ENCODE peak calls at places on chromosomes 2 and 18, in five cellular contexts. K is astrocyte of the hippocampus; Z is left ventricle myocardium superior; G is activated T-helper 9 cell treated with anti-CD3 and anti-CD28 coated beads, Interleukin-2, amount 50 U/mL, for 16 hours; W is NAMALWA. I is an unnamed sample.

GRCh38 chr2:231519975-231520555 is 10.2 kb downstream of the NMUR1 start:
- DNase-seq in K (no peak), Z (no peak), G (no peak), W (no peak), I (no peak)

GRCh38 chr2:172968061-172968469 is 107.6 kb upstream of the MAP3K20 start:
- DNase-seq in K (peak; percentile 78), Z (peak; percentile 75), G (no peak), W (no peak), I (peak; percentile 36)

GRCh38 chr2:54635554-54636152 is 87.8 kb upstream of the EML6 start:
- DNase-seq in K (peak; percentile 50), Z (no peak), G (no peak), W (no peak), I (no peak)

GRCh38 chr2:37753758-37754157 is 82.3 kb upstream of the CDC42EP3 start:
- DNase-seq in K (no peak), Z (no peak), G (no peak), W (no peak), I (no peak)

GRCh38 chr18:70295633-70296188 is 6.9 kb downstream of the SOCS6 start:
- DNase-seq in K (no peak), Z (no peak), G (no peak), W (no peak), I (no peak)

GRCh38 chr2:204871246-204871953 is 326.1 kb downstream of the PARD3B start:
- DNase-seq in K (peak; percentile 63), Z (no peak), G (no peak), W (peak; percentile 22), I (no peak)

GRCh38 chr2:218008060-218009040 is 5.6 kb upstream of the TNS1 start:
- DNase-seq in K (no peak), Z (no peak), G (no peak), W (no peak), I (no peak)

GRCh38 chr18:35024196-35024595 is 17.0 kb upstream of the MAPRE2 start:
- DNase-seq in K (no peak), Z (no peak), G (no peak), W (no peak), I (no peak)

GRCh38 chr2:113977060-113977659 is 87.3 kb downstream of the ACTR3 start:
- DNase-seq in K (no peak), Z (no peak), G (no peak), W (no peak), I (no peak)

GRCh38 chr2:166134252-166135151 is 6.7 kb upstream of the SCN1A start:
- DNase-seq in K (peak; percentile 1), Z (no peak), G (no peak), W (no peak), I (no peak)

GRCh38 chr18:35478520-35479435 is 19.0 kb downstream of the INO80C start:
- DNase-seq in K (peak; percentile 57), Z (no peak), G (no peak), W (no peak), I (no peak)

GRCh38 chr18:72652990-72653593 is 109.0 kb upstream of the CBLN2 start:
- DNase-seq in K (peak; percentile 28), Z (no peak), G (no peak), W (peak; percentile 70), I (peak; percentile 85)

GRCh38 chr2:226184940-226185575 is 614.6 kb downstream of the IRS1 start:
- DNase-seq in K (no peak), Z (no peak), G (no peak), W (no peak), I (peak; percentile 23)

GRCh38 chr2:19676770-19677169 is 225.0 kb downstream of the TTC32 start:
- DNase-seq in K (no peak), Z (no peak), G (no peak), W (no peak), I (no peak)

GRCh38 chr2:232388324-232388891 is 9.9 kb downstream of the ALPP start:
- DNase-seq in K (no peak), Z (no peak), G (no peak), W (no peak), I (no peak)